ENCODE peak calls at places on chromosomes 2 and 18, in ten cellular contexts. One of them, this sample, is unnamed.

GRCh38 chr2:9002637-9003365 is 683 bp downstream of the MBOAT2 start:
- DNase-seq in GF-D8: no peak
- DNase-seq in fibroblast of the aortic adventitia: peak; percentile 37
- DNase-seq in aorta: peak; percentile 50
- DNase-seq in NCI-H1092 treated with DMSO at 0.1 percent for 48 hours: peak; percentile 12
- DNase-seq in transverse colon: peak; percentile 23
- DNase-seq in globus pallidus: peak; percentile 54
- DNase-seq in type B pancreatic cell: no peak
- DNase-seq in NCI-H1436: peak; percentile 20
- DNase-seq in RKO: peak; percentile 21
- DNase-seq in this sample: peak; percentile 40

GRCh38 chr2:10242451-10242850 is 60.3 kb upstream of the HPCAL1 start:
- DNase-seq in GF-D8: no peak
- DNase-seq in fibroblast of the aortic adventitia: no peak
- DNase-seq in aorta: peak; percentile 15
- DNase-seq in NCI-H1092 treated with DMSO at 0.1 percent for 48 hours: no peak
- DNase-seq in transverse colon: no peak
- DNase-seq in globus pallidus: no peak
- DNase-seq in type B pancreatic cell: no peak
- DNase-seq in NCI-H1436: no peak
- DNase-seq in RKO: no peak
- DNase-seq in this sample: no peak

GRCh38 chr2:205461169-205461568 is 221.1 kb upstream of the NRP2 start:
- DNase-seq in GF-D8: no peak
- DNase-seq in fibroblast of the aortic adventitia: no peak
- DNase-seq in aorta: no peak
- DNase-seq in NCI-H1092 treated with DMSO at 0.1 percent for 48 hours: no peak
- DNase-seq in transverse colon: no peak
- DNase-seq in globus pallidus: no peak
- DNase-seq in type B pancreatic cell: no peak
- DNase-seq in NCI-H1436: no peak
- DNase-seq in RKO: no peak
- DNase-seq in this sample: no peak

GRCh38 chr2:156445311-156446218 is 9.4 kb downstream of the GPD2 start:
- DNase-seq in GF-D8: no peak
- DNase-seq in fibroblast of the aortic adventitia: peak; percentile 93
- DNase-seq in aorta: no peak
- DNase-seq in NCI-H1092 treated with DMSO at 0.1 percent for 48 hours: no peak
- DNase-seq in transverse colon: no peak
- DNase-seq in globus pallidus: no peak
- DNase-seq in type B pancreatic cell: no peak
- DNase-seq in NCI-H1436: no peak
- DNase-seq in RKO: peak; percentile 27
- DNase-seq in this sample: no peak

GRCh38 chr18:13889661-13890060 is 25.7 kb downstream of the MC2R start:
- DNase-seq in GF-D8: no peak
- DNase-seq in fibroblast of the aortic adventitia: no peak
- DNase-seq in aorta: no peak
- DNase-seq in NCI-H1092 treated with DMSO at 0.1 percent for 48 hours: no peak
- DNase-seq in transverse colon: no peak
- DNase-seq in globus pallidus: no peak
- DNase-seq in type B pancreatic cell: no peak
- DNase-seq in NCI-H1436: no peak
- DNase-seq in RKO: peak; percentile 51
- DNase-seq in this sample: no peak

GRCh38 chr2:237916296-237916695 is 50.5 kb upstream of the UBE2F start:
- DNase-seq in GF-D8: no peak
- DNase-seq in fibroblast of the aortic adventitia: no peak
- DNase-seq in aorta: no peak
- DNase-seq in NCI-H1092 treated with DMSO at 0.1 percent for 48 hours: no peak
- DNase-seq in transverse colon: no peak
- DNase-seq in globus pallidus: no peak
- DNase-seq in type B pancreatic cell: no peak
- DNase-seq in NCI-H1436: no peak
- DNase-seq in RKO: no peak
- DNase-seq in this sample: no peak

GRCh38 chr2:46469116-46469515 is 10.2 kb upstream of the TMEM247 start:
- DNase-seq in GF-D8: no peak
- DNase-seq in fibroblast of the aortic adventitia: no peak
- DNase-seq in aorta: no peak
- DNase-seq in NCI-H1092 treated with DMSO at 0.1 percent for 48 hours: no peak
- DNase-seq in transverse colon: no peak
- DNase-seq in globus pallidus: no peak
- DNase-seq in type B pancreatic cell: no peak
- DNase-seq in NCI-H1436: no peak
- DNase-seq in RKO: no peak
- DNase-seq in this sample: no peak

GRCh38 chr2:143132360-143132759 is 3.1 kb downstream of the ARHGAP15 start:
- DNase-seq in GF-D8: no peak
- DNase-seq in fibroblast of the aortic adventitia: no peak
- DNase-seq in aorta: no peak
- DNase-seq in NCI-H1092 treated with DMSO at 0.1 percent for 48 hours: no peak
- DNase-seq in transverse colon: no peak
- DNase-seq in globus pallidus: no peak
- DNase-seq in type B pancreatic cell: no peak
- DNase-seq in NCI-H1436: no peak
- DNase-seq in RKO: no peak
- DNase-seq in this sample: no peak

GRCh38 chr18:48638451-48638850 is 99.6 kb downstream of the CTIF start:
- DNase-seq in GF-D8: no peak
- DNase-seq in fibroblast of the aortic adventitia: no peak
- DNase-seq in aorta: no peak
- DNase-seq in NCI-H1092 treated with DMSO at 0.1 percent for 48 hours: no peak
- DNase-seq in transverse colon: no peak
- DNase-seq in globus pallidus: no peak
- DNase-seq in type B pancreatic cell: no peak
- DNase-seq in NCI-H1436: no peak
- DNase-seq in RKO: no peak
- DNase-seq in this sample: no peak

GRCh38 chr18:32389868-32390267 is 80.8 kb downstream of the GAREM1 start:
- DNase-seq in GF-D8: no peak
- DNase-seq in fibroblast of the aortic adventitia: no peak
- DNase-seq in aorta: no peak
- DNase-seq in NCI-H1092 treated with DMSO at 0.1 percent for 48 hours: peak; percentile 94
- DNase-seq in transverse colon: no peak
- DNase-seq in globus pallidus: no peak
- DNase-seq in type B pancreatic cell: no peak
- DNase-seq in NCI-H1436: peak; percentile 3
- DNase-seq in RKO: no peak
- DNase-seq in this sample: no peak

GRCh38 chr18:8084160-8084559 is 517.0 kb downstream of the PTPRM start:
- DNase-seq in GF-D8: no peak
- DNase-seq in fibroblast of the aortic adventitia: peak; percentile 48
- DNase-seq in aorta: no peak
- DNase-seq in NCI-H1092 treated with DMSO at 0.1 percent for 48 hours: peak; percentile 9
- DNase-seq in transverse colon: no peak
- DNase-seq in globus pallidus: peak; percentile 29
- DNase-seq in type B pancreatic cell: no peak
- DNase-seq in NCI-H1436: peak; percentile 61
- DNase-seq in RKO: peak; percentile 60
- DNase-seq in this sample: no peak

GRCh38 chr2:45273412-45274189 is 264.3 kb upstream of the SIX2 start:
- DNase-seq in GF-D8: no peak
- DNase-seq in fibroblast of the aortic adventitia: no peak
- DNase-seq in aorta: no peak
- DNase-seq in NCI-H1092 treated with DMSO at 0.1 percent for 48 hours: peak; percentile 75
- DNase-seq in transverse colon: no peak
- DNase-seq in globus pallidus: no peak
- DNase-seq in type B pancreatic cell: no peak
- DNase-seq in NCI-H1436: no peak
- DNase-seq in RKO: no peak
- DNase-seq in this sample: peak; percentile 10

GRCh38 chr2:42503291-42503690 is 9.5 kb upstream of the KCNG3 start:
- DNase-seq in GF-D8: no peak
- DNase-seq in fibroblast of the aortic adventitia: no peak
- DNase-seq in aorta: no peak
- DNase-seq in NCI-H1092 treated with DMSO at 0.1 percent for 48 hours: no peak
- DNase-seq in transverse colon: no peak
- DNase-seq in globus pallidus: no peak
- DNase-seq in type B pancreatic cell: no peak
- DNase-seq in NCI-H1436: no peak
- DNase-seq in RKO: no peak
- DNase-seq in this sample: no peak

GRCh38 chr2:71797006-71797810 is 343.8 kb downstream of the DYSF start:
- DNase-seq in GF-D8: no peak
- DNase-seq in fibroblast of the aortic adventitia: no peak
- DNase-seq in aorta: no peak
- DNase-seq in NCI-H1092 treated with DMSO at 0.1 percent for 48 hours: no peak
- DNase-seq in transverse colon: no peak
- DNase-seq in globus pallidus: no peak
- DNase-seq in type B pancreatic cell: no peak
- DNase-seq in NCI-H1436: no peak
- DNase-seq in RKO: no peak
- DNase-seq in this sample: no peak

GRCh38 chr2:26493631-26494030 is 15.7 kb upstream of the OTOF start:
- DNase-seq in GF-D8: no peak
- DNase-seq in fibroblast of the aortic adventitia: no peak
- DNase-seq in aorta: no peak
- DNase-seq in NCI-H1092 treated with DMSO at 0.1 percent for 48 hours: no peak
- DNase-seq in transverse colon: no peak
- DNase-seq in globus pallidus: no peak
- DNase-seq in type B pancreatic cell: no peak
- DNase-seq in NCI-H1436: no peak
- DNase-seq in RKO: no peak
- DNase-seq in this sample: no peak

GRCh38 chr2:15485949-15486348 is 75.2 kb downstream of the NBAS start:
- DNase-seq in GF-D8: no peak
- DNase-seq in fibroblast of the aortic adventitia: no peak
- DNase-seq in aorta: no peak
- DNase-seq in NCI-H1092 treated with DMSO at 0.1 percent for 48 hours: no peak
- DNase-seq in transverse colon: no peak
- DNase-seq in globus pallidus: no peak
- DNase-seq in type B pancreatic cell: no peak
- DNase-seq in NCI-H1436: no peak
- DNase-seq in RKO: no peak
- DNase-seq in this sample: no peak

This sample was measured in NCI-H526 treated with DMSO at 0.1 percent for 48 hours.